ENCODE peak calls at places on chromosomes 3 and 15, in nine cellular contexts. X, S, Z, D, F, I, E, Q and C are unnamed samples.

GRCh38 chr3:122576174-122576940 is 1.1 kb upstream of the PARP15 start:
- DNase-seq in S (no peak), X (no peak), E (no peak), F (no peak), Q (no peak), D (no peak), I (no peak), Z (no peak), C (no peak)

GRCh38 chr3:73727117-73727802 is 102.5 kb upstream of the PDZRN3 start:
- DNase-seq in D (peak; percentile 36), X (no peak), E (peak; percentile 0), S (peak; percentile 43), F (no peak), I (no peak), Q (no peak), Z (peak; percentile 41), C (no peak)

GRCh38 chr3:151428386-151428785 is 32.5 kb downstream of the IGSF10 start:
- DNase-seq in Z (peak; percentile 59), X (no peak), I (no peak), F (no peak), D (no peak), S (no peak), E (peak; percentile 19), Q (no peak), C (no peak)

GRCh38 chr15:69749274-69749673 is 296.7 kb downstream of the RPLP1 start:
- DNase-seq in E (no peak), Z (no peak), S (no peak), X (no peak), Q (no peak), I (no peak), D (no peak), F (no peak), C (no peak)

GRCh38 chr3:68893600-68894239 is 38.6 kb downstream of the TAFA4 start:
- DNase-seq in S (no peak), Q (peak; percentile 11), E (peak; percentile 21), I (peak; percentile 36), D (peak; percentile 32), X (no peak), F (no peak), Z (peak; percentile 8), C (no peak)

GRCh38 chr3:17116007-17116659 is 231.4 kb downstream of the PLCL2 start:
- DNase-seq in Q (no peak), Z (no peak), F (no peak), S (no peak), I (no peak), X (no peak), E (no peak), D (no peak), C (no peak)

GRCh38 chr3:171980578-171981270 is 58.7 kb upstream of the FNDC3B start:
- DNase-seq in F (no peak), I (no peak), S (no peak), Z (peak; percentile 46), Q (no peak), E (peak; percentile 24), X (no peak), D (no peak), C (no peak)

GRCh38 chr3:65560901-65561300 is 477.8 kb downstream of the MAGI1 start:
- DNase-seq in F (no peak), Z (no peak), E (no peak), Q (no peak), S (no peak), I (no peak), X (no peak), D (no peak), C (no peak)

GRCh38 chr3:151002582-151002981 is 30.1 kb upstream of the CLRN1 start:
- DNase-seq in S (no peak), D (no peak), E (no peak), Q (no peak), Z (no peak), F (no peak), X (no peak), I (no peak), C (no peak)